ENCODE peak calls at places on chromosome 11, in five cellular contexts. One of them, this sample, is unnamed.

GRCh38 chr11:127006311-127006710 is 5.7 kb upstream of the KIRREL3 start:
- DNase-seq in MM.1S: no peak
- DNase-seq in mucosa of descending colon: no peak
- DNase-seq in left ventricle myocardium inferior: no peak
- DNase-seq in pancreas: no peak
- DNase-seq in this sample: no peak

GRCh38 chr11:17382046-17382728 is 6.3 kb downstream of the KCNJ11 start:
- DNase-seq in MM.1S: no peak
- DNase-seq in left ventricle myocardium inferior: no peak
- DNase-seq in mucosa of descending colon: no peak
- DNase-seq in pancreas: no peak
- DNase-seq in this sample: no peak

GRCh38 chr11:126202646-126203359 is 8.6 kb downstream of the RPUSD4 start:
- DNase-seq in MM.1S: no peak
- DNase-seq in pancreas: peak; percentile 45
- DNase-seq in left ventricle myocardium inferior: no peak
- DNase-seq in mucosa of descending colon: no peak
- DNase-seq in this sample: no peak

GRCh38 chr11:41306435-41306834 is 153.0 kb downstream of the LRRC4C start:
- DNase-seq in pancreas: no peak
- DNase-seq in MM.1S: no peak
- DNase-seq in mucosa of descending colon: no peak
- DNase-seq in left ventricle myocardium inferior: no peak
- DNase-seq in this sample: no peak

GRCh38 chr11:35138949-35139881 is at the start of gene CD44:
- DNase-seq in pancreas: peak; percentile 84
- DNase-seq in mucosa of descending colon: peak; percentile 84
- DNase-seq in MM.1S: peak; percentile 74
- DNase-seq in left ventricle myocardium inferior: peak; percentile 66
- DNase-seq in this sample: peak; percentile 88

GRCh38 chr11:41479179-41479578 is 19.7 kb upstream of the LRRC4C start:
- DNase-seq in left ventricle myocardium inferior: no peak
- DNase-seq in pancreas: no peak
- DNase-seq in mucosa of descending colon: no peak
- DNase-seq in MM.1S: no peak
- DNase-seq in this sample: no peak

GRCh38 chr11:1750840-1751520 is 585 bp upstream of the IFITM10 start:
- DNase-seq in mucosa of descending colon: no peak
- DNase-seq in left ventricle myocardium inferior: no peak
- DNase-seq in pancreas: peak; percentile 60
- DNase-seq in MM.1S: no peak
- DNase-seq in this sample: no peak

GRCh38 chr11:123212406-123212805 is 17.4 kb upstream of the CLMP start:
- DNase-seq in mucosa of descending colon: no peak
- DNase-seq in left ventricle myocardium inferior: no peak
- DNase-seq in pancreas: no peak
- DNase-seq in MM.1S: no peak
- DNase-seq in this sample: no peak

GRCh38 chr11:61691378-61692156 is 11.4 kb downstream of the DAGLA start:
- DNase-seq in MM.1S: no peak
- DNase-seq in mucosa of descending colon: no peak
- DNase-seq in left ventricle myocardium inferior: no peak
- DNase-seq in pancreas: no peak
- DNase-seq in this sample: no peak

GRCh38 chr11:96337541-96338530 is 5.2 kb downstream of the MAML2 start:
- DNase-seq in pancreas: no peak
- DNase-seq in MM.1S: peak; percentile 87
- DNase-seq in mucosa of descending colon: peak; percentile 37
- DNase-seq in left ventricle myocardium inferior: peak; percentile 30
- DNase-seq in this sample: no peak

GRCh38 chr11:118514103-118514502 is 13.2 kb upstream of the TTC36 start:
- DNase-seq in mucosa of descending colon: no peak
- DNase-seq in MM.1S: no peak
- DNase-seq in left ventricle myocardium inferior: no peak
- DNase-seq in pancreas: no peak
- DNase-seq in this sample: no peak

GRCh38 chr11:12157241-12157661 is 46.9 kb downstream of the MICAL2 start:
- DNase-seq in pancreas: no peak
- DNase-seq in left ventricle myocardium inferior: no peak
- DNase-seq in MM.1S: no peak
- DNase-seq in mucosa of descending colon: no peak
- DNase-seq in this sample: peak; percentile 29

GRCh38 chr11:70804174-70804855 is 406.0 kb downstream of the CTTN start:
- DNase-seq in pancreas: no peak
- DNase-seq in mucosa of descending colon: no peak
- DNase-seq in left ventricle myocardium inferior: no peak
- DNase-seq in MM.1S: no peak
- DNase-seq in this sample: no peak

GRCh38 chr11:38593649-38594048 is 1995.6 kb upstream of the RAG2 start:
- DNase-seq in MM.1S: no peak
- DNase-seq in left ventricle myocardium inferior: no peak
- DNase-seq in pancreas: no peak
- DNase-seq in mucosa of descending colon: no peak
- DNase-seq in this sample: no peak

GRCh38 chr11:68855205-68855978 is 13.7 kb upstream of the CPT1A start:
- DNase-seq in left ventricle myocardium inferior: peak; percentile 63
- DNase-seq in MM.1S: peak; percentile 34
- DNase-seq in mucosa of descending colon: peak; percentile 33
- DNase-seq in pancreas: peak; percentile 81
- DNase-seq in this sample: no peak

GRCh38 chr11:70527429-70528045 is 129.2 kb downstream of the CTTN start:
- DNase-seq in left ventricle myocardium inferior: no peak
- DNase-seq in pancreas: peak; percentile 28
- DNase-seq in mucosa of descending colon: no peak
- DNase-seq in MM.1S: no peak
- DNase-seq in this sample: no peak

GRCh38 chr11:64353101-64353738 is 5.7 kb upstream of the RPS6KA4 start:
- DNase-seq in MM.1S: no peak
- DNase-seq in pancreas: no peak
- DNase-seq in left ventricle myocardium inferior: no peak
- DNase-seq in mucosa of descending colon: no peak
- DNase-seq in this sample: no peak

DNA sequence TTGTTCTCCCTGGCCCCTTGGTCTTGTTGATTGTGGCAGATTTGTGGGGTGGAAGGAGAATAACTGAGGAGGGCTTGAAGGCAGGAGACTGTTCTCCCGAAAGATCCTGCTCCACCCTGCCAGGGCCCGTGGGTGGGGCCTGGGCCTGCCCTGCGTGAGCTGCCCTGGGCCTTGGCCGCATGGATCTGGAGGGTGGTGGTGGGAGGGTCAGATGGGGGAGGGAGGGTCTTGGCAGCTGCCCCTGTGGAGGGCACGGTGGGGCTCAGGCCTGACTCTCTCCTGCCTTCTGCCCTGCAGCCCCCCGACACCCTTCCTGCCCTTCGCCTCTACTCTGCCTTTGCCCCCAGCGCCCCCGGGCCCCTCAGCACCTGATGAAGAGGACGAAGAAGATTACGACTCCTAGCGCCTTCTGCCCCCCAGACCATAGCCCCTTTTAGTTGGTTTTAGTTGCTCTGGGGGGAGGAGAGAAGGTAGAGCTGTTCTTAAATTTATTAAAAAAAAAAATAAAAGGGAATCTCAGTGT is 1.9 kb downstream of the DRAP1 start:
- DNase-seq in MM.1S: no peak
- DNase-seq in mucosa of descending colon: no peak
- DNase-seq in left ventricle myocardium inferior: no peak
- DNase-seq in pancreas: no peak
- DNase-seq in this sample: no peak
- H3K4me3 ChIP-seq in MM.1S: no peak overlapping the region
- H3K4me3 ChIP-seq in mucosa of descending colon: no peak overlapping the region
- H3K4me3 ChIP-seq in left ventricle myocardium inferior: peak overlapping the region; percentile 100
- H3K4me3 ChIP-seq in pancreas: no peak overlapping the region
- H3K4me3 ChIP-seq in this sample: no peak overlapping the region

GRCh38 chr11:132024587-132025295 is 654.3 kb downstream of the NTM start:
- DNase-seq in left ventricle myocardium inferior: no peak
- DNase-seq in mucosa of descending colon: no peak
- DNase-seq in pancreas: no peak
- DNase-seq in MM.1S: no peak
- DNase-seq in this sample: no peak

GRCh38 chr11:132030896-132031295 is 660.5 kb downstream of the NTM start:
- DNase-seq in pancreas: no peak
- DNase-seq in MM.1S: no peak
- DNase-seq in mucosa of descending colon: no peak
- DNase-seq in left ventricle myocardium inferior: no peak
- DNase-seq in this sample: no peak

GRCh38 chr11:132026746-132027145 is 656.3 kb downstream of the NTM start:
- DNase-seq in left ventricle myocardium inferior: no peak
- DNase-seq in pancreas: no peak
- DNase-seq in MM.1S: no peak
- DNase-seq in mucosa of descending colon: no peak
- DNase-seq in this sample: no peak

GRCh38 chr11:132032555-132032954 is 662.1 kb downstream of the NTM start:
- DNase-seq in MM.1S: no peak
- DNase-seq in left ventricle myocardium inferior: no peak
- DNase-seq in pancreas: no peak
- DNase-seq in mucosa of descending colon: no peak
- DNase-seq in this sample: no peak

GRCh38 chr11:132028380-132029240 is 658.2 kb downstream of the NTM start:
- DNase-seq in pancreas: no peak
- DNase-seq in left ventricle myocardium inferior: peak; percentile 28
- DNase-seq in MM.1S: peak; percentile 61
- DNase-seq in mucosa of descending colon: no peak
- DNase-seq in this sample: no peak
- TF ChIP-seq CTCF in pancreas: no peak
- TF ChIP-seq CTCF in left ventricle myocardium inferior: peak; percentile 73
- TF ChIP-seq CTCF in MM.1S: peak; percentile 66
- TF ChIP-seq CTCF in mucosa of descending colon: no peak
- TF ChIP-seq CTCF in this sample: peak; percentile 27

GRCh38 chr11:120660024-120660565 is 148.5 kb downstream of the GRIK4 start:
- DNase-seq in left ventricle myocardium inferior: no peak
- DNase-seq in pancreas: no peak
- DNase-seq in mucosa of descending colon: peak; percentile 30
- DNase-seq in MM.1S: no peak
- DNase-seq in this sample: no peak

GRCh38 chr11:120659076-120659475 is 147.5 kb downstream of the GRIK4 start:
- DNase-seq in MM.1S: no peak
- DNase-seq in pancreas: no peak
- DNase-seq in mucosa of descending colon: no peak
- DNase-seq in left ventricle myocardium inferior: no peak
- DNase-seq in this sample: no peak

GRCh38 chr11:120655589-120655988 is 144.0 kb downstream of the GRIK4 start:
- DNase-seq in pancreas: no peak
- DNase-seq in mucosa of descending colon: no peak
- DNase-seq in left ventricle myocardium inferior: no peak
- DNase-seq in MM.1S: no peak
- DNase-seq in this sample: no peak

GRCh38 chr11:120657306-120658070 is 145.9 kb downstream of the GRIK4 start:
- DNase-seq in left ventricle myocardium inferior: no peak
- DNase-seq in mucosa of descending colon: no peak
- DNase-seq in pancreas: peak; percentile 20
- DNase-seq in MM.1S: peak; percentile 19
- DNase-seq in this sample: no peak

GRCh38 chr11:120658071-120658423 is 146.5 kb downstream of the GRIK4 start:
- DNase-seq in left ventricle myocardium inferior: no peak
- DNase-seq in mucosa of descending colon: no peak
- DNase-seq in pancreas: no peak
- DNase-seq in MM.1S: peak; percentile 72
- DNase-seq in this sample: no peak
- H3K4me1 ChIP-seq in left ventricle myocardium inferior: no peaks in the 10 kb centered on the region
- H3K4me1 ChIP-seq in mucosa of descending colon: no peaks in the 10 kb centered on the region
- H3K4me1 ChIP-seq in pancreas: no peaks in the 10 kb centered on the region
- H3K4me1 ChIP-seq in MM.1S: peaks cover 22% of the 10 kb centered on the region
- H3K4me1 ChIP-seq in this sample: no peaks in the 10 kb centered on the region

GRCh38 chr11:122101625-122102291 is 14.3 kb downstream of the BLID start:
- DNase-seq in pancreas: peak; percentile 53
- DNase-seq in mucosa of descending colon: peak; percentile 25
- DNase-seq in MM.1S: no peak
- DNase-seq in left ventricle myocardium inferior: peak; percentile 50
- DNase-seq in this sample: peak; percentile 74
- H3K4me3 ChIP-seq in pancreas: no peak overlapping the region
- H3K4me3 ChIP-seq in mucosa of descending colon: no peak overlapping the region
- H3K4me3 ChIP-seq in MM.1S: no peak overlapping the region
- H3K4me3 ChIP-seq in left ventricle myocardium inferior: peak overlapping the region; percentile 72
- H3K4me3 ChIP-seq in this sample: peak overlapping the region; percentile 64

GRCh38 chr11:65454696-65455456 is 32.3 kb downstream of the NEAT1 start:
- DNase-seq in mucosa of descending colon: peak; percentile 95
- DNase-seq in MM.1S: peak; percentile 86
- DNase-seq in left ventricle myocardium inferior: peak; percentile 92
- DNase-seq in pancreas: peak; percentile 93
- DNase-seq in this sample: peak; percentile 93
- TF ChIP-seq CTCF in mucosa of descending colon: no peak
- TF ChIP-seq CTCF in MM.1S: peak; percentile 26
- TF ChIP-seq CTCF in left ventricle myocardium inferior: no peak
- TF ChIP-seq CTCF in pancreas: no peak
- TF ChIP-seq CTCF in this sample: no peak

GRCh38 chr11:86446163-86446923 is 71.7 kb downstream of the CCDC81 start:
- DNase-seq in MM.1S: no peak
- DNase-seq in mucosa of descending colon: no peak
- DNase-seq in pancreas: no peak
- DNase-seq in left ventricle myocardium inferior: no peak
- DNase-seq in this sample: no peak
- H3K4me1 ChIP-seq in MM.1S: no peaks in the 10 kb centered on the region
- H3K4me1 ChIP-seq in mucosa of descending colon: no peaks in the 10 kb centered on the region
- H3K4me1 ChIP-seq in pancreas: no peaks in the 10 kb centered on the region
- H3K4me1 ChIP-seq in left ventricle myocardium inferior: no peaks in the 10 kb centered on the region
- H3K4me1 ChIP-seq in this sample: no peaks in the 10 kb centered on the region